ENCODE peak calls at places on chromosome 12, in four cellular contexts. Z, J, M and X are unnamed samples.

GRCh38 chr12:122974274-122974891 is 661 bp upstream of the OGFOD2 start:
- DNase-seq in Z (peak), J (peak), M (peak), X (peak)

GRCh38 chr12:95547522-95548055 is 3.7 kb downstream of the USP44 start:
- DNase-seq in Z (no peak), J (no peak), M (peak), X (no peak)

GRCh38 chr12:9640024-9640423 is 29.5 kb upstream of the CLEC2D start:
- DNase-seq in Z (no peak), J (no peak), M (no peak), X (no peak)

GRCh38 chr12:91381309-91381804 is 198.7 kb upstream of the DCN start:
- DNase-seq in Z (no peak), J (no peak), M (peak), X (no peak)

GRCh38 chr12:26143291-26143690 is 18.5 kb upstream of the BHLHE41 start:
- DNase-seq in Z (no peak), J (no peak), M (no peak), X (no peak)

GRCh38 chr12:104132351-104132956 is 5.6 kb downstream of the NFYB start:
- DNase-seq in Z (no peak), J (no peak), M (no peak), X (no peak)

GRCh38 chr12:105930612-105931011 is 208.1 kb downstream of the NUAK1 start:
- DNase-seq in Z (no peak), J (no peak), M (no peak), X (no peak)

GRCh38 chr12:61097991-61098580 is 1162.1 kb upstream of the USP15 start:
- DNase-seq in Z (peak), J (no peak), M (peak), X (no peak)

GRCh38 chr12:113462117-113462774 is 9.4 kb downstream of the LHX5 start:
- DNase-seq in Z (peak), J (peak), M (peak), X (peak)

GRCh38 chr12:110785240-110785639 is 42.5 kb upstream of the PPP1CC start:
- DNase-seq in Z (no peak), J (no peak), M (no peak), X (no peak)

GRCh38 chr12:29460082-29460481 is 37.4 kb downstream of the OVCH1 start:
- DNase-seq in Z (no peak), J (no peak), M (no peak), X (no peak)

GRCh38 chr12:70040141-70040540 is 203.1 kb upstream of the CNOT2 start:
- DNase-seq in Z (no peak), J (no peak), M (no peak), X (no peak)

GRCh38 chr12:47190271-47190750 is 110.6 kb upstream of the AMIGO2 start:
- DNase-seq in Z (no peak), J (no peak), M (peak), X (no peak)

GRCh38 chr12:57850924-57851323 is 4.4 kb upstream of the CTDSP2 start:
- DNase-seq in Z (no peak), J (no peak), M (peak), X (no peak)

GRCh38 chr12:124509300-124509675 is 58.1 kb downstream of the NCOR2 start:
- DNase-seq in Z (no peak), J (no peak), M (no peak), X (no peak)

GRCh38 chr12:99154264-99154982 is 493.1 kb upstream of the GARIN6 start:
- DNase-seq in Z (no peak), J (no peak), M (peak), X (no peak)

DNA sequence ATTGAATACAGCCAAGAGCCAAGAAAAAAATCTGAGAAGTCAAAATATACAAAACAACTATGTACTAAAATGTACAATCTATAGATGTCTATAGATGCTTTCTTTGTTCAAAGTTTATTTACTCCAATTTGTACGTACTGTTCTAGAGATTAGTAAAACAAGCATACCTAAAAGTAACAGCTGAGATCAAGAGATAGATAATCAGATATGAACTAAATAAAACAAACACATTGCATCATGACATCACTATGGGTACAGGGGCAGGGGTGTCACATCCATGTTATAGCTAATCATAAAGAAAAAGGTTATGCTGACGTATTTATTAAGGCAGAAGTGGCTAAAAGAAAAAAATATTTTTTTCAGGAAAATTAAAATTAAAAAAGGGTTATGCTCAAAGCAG is 72.0 kb upstream of the BBS10 start:
- DNase-seq in Z (no peak), J (no peak), M (no peak), X (no peak)
- TF ChIP-seq CTCF in Z (no peak), J (no peak), M (no peak), X (no peak)

DNA sequence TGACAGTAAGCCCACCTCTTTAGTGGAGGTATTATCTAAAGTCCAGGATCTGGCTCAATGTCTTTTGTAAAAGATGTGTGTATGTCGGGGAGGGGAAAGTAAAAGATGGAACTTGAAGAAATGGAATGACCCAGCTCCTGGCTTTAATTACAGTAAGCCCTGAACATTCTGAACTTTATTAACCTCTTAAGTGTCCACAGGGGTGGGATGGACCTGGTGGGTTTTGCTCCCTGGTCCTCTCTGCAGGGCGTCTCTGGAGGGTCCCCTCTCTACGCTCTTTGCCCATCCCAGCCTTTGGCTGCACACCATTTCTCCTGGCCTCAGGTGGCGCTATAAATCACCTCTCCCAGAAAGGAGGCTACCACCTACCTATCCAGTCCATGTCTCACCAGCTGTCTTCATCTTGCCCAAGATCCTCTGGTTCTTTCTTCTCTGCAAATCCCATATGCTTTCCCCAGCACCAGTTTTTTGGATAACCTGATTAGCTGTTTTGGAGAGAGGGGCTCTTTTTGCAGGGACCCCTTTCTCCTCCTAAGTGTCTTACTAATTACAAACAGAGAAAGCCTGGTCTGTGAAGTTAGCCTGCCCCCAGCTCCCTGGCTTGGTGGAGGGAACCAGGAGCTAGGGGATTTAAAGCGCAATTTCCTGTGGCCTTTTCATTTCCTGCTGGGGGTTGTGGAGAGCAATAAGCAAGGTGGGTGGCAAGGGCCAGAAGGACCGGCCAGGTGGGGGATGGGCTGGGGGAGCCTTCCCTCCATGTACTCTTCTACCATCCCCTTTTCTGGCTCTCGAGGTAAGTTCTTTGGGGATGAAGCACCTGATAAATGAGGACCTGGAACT is 3.9 kb upstream of the CISTR start:
- DNase-seq in Z (no peak), J (no peak), M (peak), X (no peak)
- TF ChIP-seq CTCF in Z (no peak), J (no peak), M (peak), X (no peak)

DNA sequence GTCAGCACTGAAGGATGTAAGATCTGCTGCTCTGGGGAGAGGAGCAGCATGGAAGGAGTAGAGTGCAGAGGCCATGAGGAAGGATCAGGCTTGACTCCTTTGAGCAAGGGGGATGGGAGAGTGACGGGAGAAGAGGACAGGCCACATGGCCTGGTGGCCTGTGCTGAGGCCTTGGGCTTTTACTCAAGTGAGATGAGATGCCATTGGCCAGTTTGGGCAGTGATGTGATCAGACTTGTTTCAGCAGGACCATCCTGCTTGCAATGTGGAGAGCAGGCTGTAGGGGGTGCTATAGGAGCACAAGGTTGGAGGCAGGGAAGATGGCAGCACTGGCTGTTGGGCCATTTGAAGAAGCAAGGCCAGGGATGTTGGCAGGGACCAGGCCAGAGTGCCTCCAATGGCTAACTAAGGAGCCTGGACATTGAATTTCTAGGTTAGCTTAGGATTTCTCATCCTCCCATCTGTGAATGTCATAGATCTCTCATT is 23.6 kb downstream of the FGF23 start:
- DNase-seq in Z (no peak), J (no peak), M (peak), X (no peak)
- TF ChIP-seq CTCF in Z (no peak), J (no peak), M (peak), X (no peak)

DNA sequence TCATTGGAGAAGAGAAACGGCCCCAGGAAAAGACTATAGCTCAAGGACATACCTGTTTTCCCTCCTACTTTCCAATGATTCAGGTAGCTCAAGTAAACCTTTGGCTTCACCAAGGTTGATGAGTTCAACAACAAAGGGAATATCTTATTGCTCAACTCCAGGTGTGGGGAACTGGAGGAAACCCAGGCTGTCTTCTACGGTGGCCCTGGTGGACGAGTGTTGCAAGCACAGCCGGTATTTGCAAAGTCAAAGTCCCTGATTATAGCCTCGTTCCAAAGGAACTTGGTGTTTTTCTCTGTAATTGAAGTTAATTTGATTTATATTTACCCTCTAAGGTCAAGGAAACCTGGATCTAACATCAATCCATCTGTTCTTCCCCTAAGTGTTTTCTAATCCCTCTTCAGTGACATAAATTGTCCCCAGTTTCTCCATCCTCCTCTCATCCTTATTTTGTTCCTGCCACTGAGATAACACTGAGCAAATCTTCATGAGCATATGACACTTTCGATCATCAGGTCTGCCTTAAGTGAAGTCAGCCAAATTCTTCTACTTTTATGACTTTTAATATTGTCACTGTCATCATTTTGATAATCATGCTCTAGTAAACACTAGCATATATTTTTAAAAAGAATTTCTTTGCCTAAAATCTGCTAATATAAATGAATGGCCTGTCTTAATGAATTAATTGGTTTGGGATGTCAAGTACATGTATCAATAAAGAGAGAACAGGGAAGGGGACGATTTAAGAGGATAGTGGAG is 174.6 kb upstream of the TBX3 start:
- DNase-seq in Z (no peak), J (no peak), M (peak), X (no peak)
- TF ChIP-seq CTCF in Z (no peak), J (no peak), M (peak), X (no peak)

DNA sequence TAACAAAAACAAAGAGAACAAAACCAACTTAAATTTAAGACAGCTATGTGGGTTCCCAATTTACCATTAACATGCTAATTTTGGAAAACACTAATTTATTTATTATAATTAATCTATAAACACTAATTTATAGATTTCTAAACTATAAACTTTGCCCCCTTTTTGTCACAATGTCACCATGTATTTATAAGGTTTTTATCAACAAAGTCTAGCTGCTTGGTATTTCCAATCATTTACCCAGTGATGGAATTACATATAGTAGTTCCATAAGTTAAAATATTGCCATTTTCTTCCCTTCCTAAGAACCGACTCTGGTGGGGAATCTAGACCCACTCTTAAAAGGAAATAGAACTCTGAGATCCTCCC is 140.7 kb downstream of the PPM1H start:
- DNase-seq in Z (no peak), J (no peak), M (no peak), X (no peak)
- TF ChIP-seq CTCF in Z (no peak), J (no peak), M (no peak), X (no peak)

GRCh38 chr12:76081909-76082308 is 2.6 kb downstream of the NAP1L1 start:
- DNase-seq in Z (no peak), J (no peak), M (no peak), X (no peak)

GRCh38 chr12:76083246-76083735 is 1.2 kb downstream of the NAP1L1 start:
- DNase-seq in Z (no peak), J (no peak), M (no peak), X (no peak)

GRCh38 chr12:76084277-76085158 is at the start of gene NAP1L1:
- DNase-seq in Z (peak), J (peak), M (peak), X (peak)

GRCh38 chr12:76083761-76084276 is 666 bp downstream of the NAP1L1 start:
- DNase-seq in Z (peak), J (peak), M (peak), X (peak)

GRCh38 chr12:76085159-76085868 is 829 bp upstream of the NAP1L1 start:
- DNase-seq in Z (no peak), J (no peak), M (no peak), X (no peak)
- TF ChIP-seq CTCF in Z (no peak), J (no peak), M (no peak), X (no peak)

GRCh38 chr12:127024791-127025190 is 1242.2 kb upstream of the TMEM132C start:
- DNase-seq in Z (no peak), J (no peak), M (peak), X (no peak)

GRCh38 chr12:127025545-127025944 is 1241.4 kb upstream of the TMEM132C start:
- DNase-seq in Z (no peak), J (no peak), M (no peak), X (no peak)
- TF ChIP-seq CTCF in Z (no peak), J (no peak), M (peak), X (no peak)

GRCh38 chr12:132561784-132562156 is 48.6 kb downstream of the LRCOL1 start:
- DNase-seq in Z (no peak), J (no peak), M (peak), X (no peak)
- TF ChIP-seq CTCF in Z (no peak), J (no peak), M (peak), X (no peak)